ENCODE peak calls at places on chromosomes 6 and 20, in four cellular contexts. One of them, this sample, is unnamed.

GRCh38 chr6:3946779-3947178 is 97.6 kb downstream of the FAM50B start:
- DNase-seq in GM06990: no peak
- DNase-seq in psoas muscle: no peak
- DNase-seq in endodermal cell: peak; percentile 56
- DNase-seq in this sample: no peak

GRCh38 chr6:159094444-159095252 is 49.9 kb upstream of the TAGAP start:
- DNase-seq in GM06990: peak; percentile 75
- DNase-seq in psoas muscle: no peak
- DNase-seq in endodermal cell: peak; percentile 55
- DNase-seq in this sample: no peak

GRCh38 chr20:45833030-45833882 is at the start of gene SNX21:
- DNase-seq in GM06990: peak; percentile 54
- DNase-seq in psoas muscle: peak; percentile 90
- DNase-seq in endodermal cell: peak; percentile 94
- DNase-seq in this sample: peak; percentile 95

GRCh38 chr6:25138024-25138696 is 141.0 kb upstream of the CARMIL1 start:
- DNase-seq in GM06990: peak; percentile 60
- DNase-seq in psoas muscle: peak; percentile 32
- DNase-seq in endodermal cell: no peak
- DNase-seq in this sample: peak; percentile 75

GRCh38 chr20:6746901-6747609 is 20.4 kb upstream of the BMP2 start:
- DNase-seq in GM06990: no peak
- DNase-seq in psoas muscle: no peak
- DNase-seq in endodermal cell: peak; percentile 68
- DNase-seq in this sample: no peak

GRCh38 chr6:90025418-90026089 is 131.3 kb downstream of the GJA10 start:
- DNase-seq in GM06990: no peak
- DNase-seq in psoas muscle: no peak
- DNase-seq in endodermal cell: no peak
- DNase-seq in this sample: no peak

GRCh38 chr6:71404145-71404966 is 115.7 kb downstream of the OGFRL1 start:
- DNase-seq in GM06990: no peak
- DNase-seq in psoas muscle: no peak
- DNase-seq in endodermal cell: no peak
- DNase-seq in this sample: no peak

GRCh38 chr20:57395111-57395959 is 4.1 kb downstream of the RBM38 start:
- DNase-seq in GM06990: no peak
- DNase-seq in psoas muscle: peak; percentile 86
- DNase-seq in endodermal cell: peak; percentile 77
- DNase-seq in this sample: peak; percentile 88

GRCh38 chr6:89032599-89032998 is 48.0 kb upstream of the PNRC1 start:
- DNase-seq in GM06990: no peak
- DNase-seq in psoas muscle: no peak
- DNase-seq in endodermal cell: no peak
- DNase-seq in this sample: no peak

GRCh38 chr20:25863536-25864325 is 167.1 kb upstream of the ZNF337 start:
- DNase-seq in GM06990: no peak
- DNase-seq in psoas muscle: no peak
- DNase-seq in endodermal cell: peak; percentile 67
- DNase-seq in this sample: peak; percentile 57

GRCh38 chr20:63519765-63520593 is 586 bp upstream of the PPDPF start:
- DNase-seq in GM06990: peak; percentile 77
- DNase-seq in psoas muscle: no peak
- DNase-seq in endodermal cell: peak; percentile 93
- DNase-seq in this sample: no peak

GRCh38 chr6:54646069-54646468 is 200.5 kb upstream of the FAM83B start:
- DNase-seq in GM06990: no peak
- DNase-seq in psoas muscle: no peak
- DNase-seq in endodermal cell: no peak
- DNase-seq in this sample: no peak

GRCh38 chr6:158835616-158836221 is 16.6 kb upstream of the EZR start:
- DNase-seq in GM06990: no peak
- DNase-seq in psoas muscle: peak; percentile 33
- DNase-seq in endodermal cell: peak; percentile 88
- DNase-seq in this sample: peak; percentile 88

GRCh38 chr6:140415266-140415665 is 1040.8 kb upstream of the CITED2 start:
- DNase-seq in GM06990: no peak
- DNase-seq in psoas muscle: no peak
- DNase-seq in endodermal cell: peak; percentile 56
- DNase-seq in this sample: no peak

GRCh38 chr6:77249560-77249959 is 213.7 kb downstream of the HTR1B start:
- DNase-seq in GM06990: no peak
- DNase-seq in psoas muscle: no peak
- DNase-seq in endodermal cell: no peak
- DNase-seq in this sample: no peak

GRCh38 chr6:153001767-153002612 is 519 bp downstream of the MTRF1L start:
- DNase-seq in GM06990: peak; percentile 38
- DNase-seq in psoas muscle: no peak
- DNase-seq in endodermal cell: peak; percentile 69
- DNase-seq in this sample: no peak

GRCh38 chr20:33262658-33263065 is 20.4 kb upstream of the BPIFB1 start:
- DNase-seq in GM06990: no peak
- DNase-seq in psoas muscle: no peak
- DNase-seq in endodermal cell: peak; percentile 88
- DNase-seq in this sample: peak; percentile 60

GRCh38 chr6:43052842-43053544 is 658 bp downstream of the CUL7 start:
- DNase-seq in GM06990: peak; percentile 38
- DNase-seq in psoas muscle: no peak
- DNase-seq in endodermal cell: peak; percentile 77
- DNase-seq in this sample: no peak

GRCh38 chr6:1406306-1407058 is 17.1 kb downstream of the FOXF2 start:
- DNase-seq in GM06990: no peak
- DNase-seq in psoas muscle: no peak
- DNase-seq in endodermal cell: no peak
- DNase-seq in this sample: no peak

GRCh38 chr6:2976571-2977085 is 5.3 kb upstream of the SERPINB6 start:
- DNase-seq in GM06990: no peak
- DNase-seq in psoas muscle: no peak
- DNase-seq in endodermal cell: no peak
- DNase-seq in this sample: no peak

GRCh38 chr6:75282706-75283105 is 1.9 kb downstream of the TMEM30A start:
- DNase-seq in GM06990: no peak
- DNase-seq in psoas muscle: no peak
- DNase-seq in endodermal cell: no peak
- DNase-seq in this sample: no peak

GRCh38 chr6:68680244-68680643 is 45.2 kb downstream of the ADGRB3 start:
- DNase-seq in GM06990: no peak
- DNase-seq in psoas muscle: no peak
- DNase-seq in endodermal cell: no peak
- DNase-seq in this sample: no peak

GRCh38 chr6:16227605-16228004 is 10.8 kb upstream of the GMPR start:
- DNase-seq in GM06990: no peak
- DNase-seq in psoas muscle: no peak
- DNase-seq in endodermal cell: peak; percentile 59
- DNase-seq in this sample: no peak

GRCh38 chr6:144144996-144145395 is 5.3 kb upstream of the STX11 start:
- DNase-seq in GM06990: no peak
- DNase-seq in psoas muscle: no peak
- DNase-seq in endodermal cell: no peak
- DNase-seq in this sample: no peak

GRCh38 chr6:40550096-40550731 is 37.0 kb downstream of the LRFN2 start:
- DNase-seq in GM06990: no peak
- DNase-seq in psoas muscle: no peak
- DNase-seq in endodermal cell: peak; percentile 72
- DNase-seq in this sample: no peak

GRCh38 chr20:10788877-10789276 is 115.1 kb upstream of the JAG1 start:
- DNase-seq in GM06990: no peak
- DNase-seq in psoas muscle: peak; percentile 26
- DNase-seq in endodermal cell: no peak
- DNase-seq in this sample: peak; percentile 69

GRCh38 chr20:61502433-61502832 is 250.4 kb downstream of the CDH4 start:
- DNase-seq in GM06990: no peak
- DNase-seq in psoas muscle: no peak
- DNase-seq in endodermal cell: no peak
- DNase-seq in this sample: no peak

GRCh38 chr6:118318648-118319047 is 229.4 kb upstream of the PLN start:
- DNase-seq in GM06990: no peak
- DNase-seq in psoas muscle: no peak
- DNase-seq in endodermal cell: no peak
- DNase-seq in this sample: no peak

GRCh38 chr6:118316796-118317384 is 231.2 kb upstream of the PLN start:
- DNase-seq in GM06990: no peak
- DNase-seq in psoas muscle: no peak
- DNase-seq in endodermal cell: no peak
- DNase-seq in this sample: no peak

GRCh38 chr6:118320652-118321051 is 227.4 kb upstream of the PLN start:
- DNase-seq in GM06990: no peak
- DNase-seq in psoas muscle: no peak
- DNase-seq in endodermal cell: no peak
- DNase-seq in this sample: no peak

GRCh38 chr6:118317581-118318563 is 230.2 kb upstream of the PLN start:
- DNase-seq in GM06990: no peak
- DNase-seq in psoas muscle: no peak
- DNase-seq in endodermal cell: no peak
- DNase-seq in this sample: no peak

DNA sequence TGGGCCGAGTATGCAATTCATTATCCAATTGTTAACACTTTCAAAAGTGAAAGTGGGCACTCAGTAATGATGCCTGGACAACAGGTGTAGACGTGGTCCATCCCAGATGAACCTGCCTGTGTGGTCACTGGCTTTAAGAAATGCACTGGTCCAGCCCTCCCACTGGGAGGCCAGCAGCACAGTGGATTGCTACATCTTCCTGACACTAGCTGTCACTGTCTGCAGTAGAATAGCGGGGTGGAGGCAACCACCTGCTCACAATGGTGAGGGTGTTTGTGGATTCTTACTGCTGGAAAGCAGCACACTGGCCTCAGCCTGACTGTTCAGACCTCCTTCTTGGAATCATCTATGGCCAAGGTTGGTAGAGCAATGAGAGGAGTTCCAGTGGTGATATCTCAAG is 228.2 kb upstream of the PLN start:
- DNase-seq in GM06990: no peak
- DNase-seq in psoas muscle: no peak
- DNase-seq in endodermal cell: no peak
- DNase-seq in this sample: no peak
- TF ChIP-seq CTCF in GM06990: no peak
- TF ChIP-seq CTCF in psoas muscle: peak; percentile 15
- TF ChIP-seq CTCF in endodermal cell: no peak
- TF ChIP-seq CTCF in this sample: no peak

GRCh38 chr20:44253528-44253927 is 6.4 kb downstream of the GDAP1L1 start:
- DNase-seq in GM06990: no peak
- DNase-seq in psoas muscle: no peak
- DNase-seq in endodermal cell: peak; percentile 73
- DNase-seq in this sample: no peak
- TF ChIP-seq CTCF in GM06990: no peak
- TF ChIP-seq CTCF in psoas muscle: no peak
- TF ChIP-seq CTCF in endodermal cell: peak; percentile 62
- TF ChIP-seq CTCF in this sample: no peak

DNA sequence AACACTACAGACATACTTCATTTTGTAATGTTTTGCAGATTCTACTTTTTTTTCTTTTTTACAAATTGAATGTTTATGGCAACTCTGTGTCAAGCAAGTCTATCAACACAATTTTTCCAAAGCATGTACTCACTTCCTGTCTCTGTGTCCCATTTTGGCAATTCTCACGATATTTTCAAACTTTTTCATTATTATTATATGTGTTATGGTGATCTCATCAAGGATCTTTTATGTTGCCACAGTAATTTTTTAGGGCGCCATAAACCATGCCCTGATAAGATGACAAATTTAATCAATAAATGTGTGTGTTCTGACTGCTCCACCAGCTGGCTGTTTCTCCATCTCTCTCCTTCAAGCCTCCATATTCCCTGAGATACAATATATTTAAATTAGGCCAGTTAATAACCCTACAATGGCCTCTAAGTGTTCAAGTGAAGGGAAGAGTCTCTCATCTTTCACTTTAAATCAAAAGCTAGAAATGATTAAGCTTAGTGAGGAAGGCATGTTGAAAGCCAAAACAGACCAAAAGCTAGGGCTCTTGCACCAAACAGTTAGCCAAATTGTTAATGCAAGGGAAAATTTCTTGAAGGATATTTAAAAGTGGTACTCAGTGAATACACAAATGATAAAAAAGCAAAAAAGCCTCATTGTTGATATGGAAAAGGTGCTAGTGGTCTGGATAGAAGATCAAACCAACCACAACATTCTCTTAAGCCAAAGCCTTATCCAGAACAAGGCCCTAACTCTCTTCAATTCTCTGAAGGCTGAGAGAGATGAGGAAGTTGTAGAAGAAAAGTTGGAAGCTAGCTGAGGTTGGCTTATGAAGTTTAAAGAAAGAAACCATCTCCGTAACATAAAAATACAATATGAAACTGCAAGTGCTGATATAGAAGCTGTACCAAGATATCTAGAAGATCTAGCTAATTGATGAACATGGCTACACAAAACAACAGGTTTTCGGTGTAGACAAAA is 194.4 kb upstream of the TAB2 start:
- DNase-seq in GM06990: no peak
- DNase-seq in psoas muscle: no peak
- DNase-seq in endodermal cell: no peak
- DNase-seq in this sample: no peak
- TF ChIP-seq CTCF in GM06990: no peak
- TF ChIP-seq CTCF in psoas muscle: no peak
- TF ChIP-seq CTCF in endodermal cell: no peak
- TF ChIP-seq CTCF in this sample: no peak

GRCh38 chr6:33607126-33607783 is 13.9 kb upstream of the ITPR3 start:
- DNase-seq in GM06990: no peak
- DNase-seq in psoas muscle: no peak
- DNase-seq in endodermal cell: peak; percentile 58
- DNase-seq in this sample: no peak

GRCh38 chr6:33609444-33610034 is 11.6 kb upstream of the ITPR3 start:
- DNase-seq in GM06990: no peak
- DNase-seq in psoas muscle: peak; percentile 75
- DNase-seq in endodermal cell: no peak
- DNase-seq in this sample: peak; percentile 83

GRCh38 chr6:33606642-33607041 is 14.5 kb upstream of the ITPR3 start:
- DNase-seq in GM06990: no peak
- DNase-seq in psoas muscle: no peak
- DNase-seq in endodermal cell: no peak
- DNase-seq in this sample: no peak

GRCh38 chr6:33609019-33609418 is 12.1 kb upstream of the ITPR3 start:
- DNase-seq in GM06990: no peak
- DNase-seq in psoas muscle: no peak
- DNase-seq in endodermal cell: no peak
- DNase-seq in this sample: no peak

DNA sequence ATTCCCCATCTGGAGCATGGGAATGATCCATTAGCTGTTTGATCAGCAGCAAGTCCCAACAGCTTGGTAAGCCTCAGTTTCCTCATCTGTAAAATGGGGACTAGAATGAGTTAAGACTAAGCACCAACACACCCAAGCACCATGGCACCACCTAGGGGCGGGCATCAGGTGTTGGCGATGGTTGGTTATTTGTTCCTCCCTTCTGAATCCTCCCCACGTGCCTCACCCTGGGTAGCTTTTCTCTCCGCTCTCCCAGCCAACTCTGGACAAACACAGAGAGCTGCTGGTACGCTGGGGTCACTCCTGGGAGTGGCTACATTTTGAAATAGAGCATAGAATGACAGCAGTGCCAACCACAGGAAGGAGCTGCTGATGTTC is 13.3 kb upstream of the ITPR3 start:
- DNase-seq in GM06990: no peak
- DNase-seq in psoas muscle: peak; percentile 54
- DNase-seq in endodermal cell: peak; percentile 57
- DNase-seq in this sample: no peak
- TF ChIP-seq CTCF in GM06990: peak; percentile 77
- TF ChIP-seq CTCF in psoas muscle: peak; percentile 30
- TF ChIP-seq CTCF in endodermal cell: peak; percentile 47
- TF ChIP-seq CTCF in this sample: no peak